ENCODE peak calls at places on chromosomes 11 and 22, in four cellular contexts. F is HCT116, R is HepG2, O is GM12878. E is an unnamed sample.

GRCh38 chr22:29879738-29880137 is 3.2 kb upstream of the MTMR3 start:
- DNase-seq in F (peak; percentile 10), R (no peak), O (no peak), E (no peak)

GRCh38 chr11:126127898-126128297 is 65.2 kb upstream of the CDON start:
- DNase-seq in F (no peak), R (no peak), O (no peak), E (no peak)

GRCh38 chr11:110971110-110971509 is 258.9 kb upstream of the ARHGAP20 start:
- DNase-seq in F (no peak), R (no peak), O (no peak), E (no peak)

GRCh38 chr11:72222106-72222891 is 2.3 kb upstream of the INPPL1 start:
- DNase-seq in F (no peak), R (no peak), O (no peak), E (peak; percentile 81)

GRCh38 chr11:122746050-122746478 is 90.5 kb downstream of the UBASH3B start:
- DNase-seq in F (no peak), R (no peak), O (peak; percentile 87), E (no peak)

GRCh38 chr11:72793081-72793451 is 781 bp downstream of the STARD10 start:
- DNase-seq in F (no peak), R (no peak), O (no peak), E (no peak)

GRCh38 chr22:37358917-37359316 is 68.4 kb downstream of the ELFN2 start:
- DNase-seq in F (no peak), R (no peak), O (no peak), E (no peak)

GRCh38 chr22:22921575-22921974 is 34.0 kb downstream of the IGLL5 start:
- DNase-seq in F (no peak), R (no peak), O (no peak), E (no peak)

GRCh38 chr11:43833657-43834073 is 47.0 kb upstream of the ALKBH3 start:
- DNase-seq in F (no peak), R (peak; percentile 33), O (no peak), E (no peak)

GRCh38 chr11:86192858-86193257 is 51.7 kb upstream of the EED start:
- DNase-seq in F (no peak), R (no peak), O (no peak), E (no peak)

GRCh38 chr11:62501432-62501891 is 45.1 kb downstream of the AHNAK start:
- DNase-seq in F (no peak), R (peak; percentile 72), O (no peak), E (no peak)

GRCh38 chr22:39351689-39352214 is 2.0 kb downstream of the SYNGR1 start:
- DNase-seq in F (no peak), R (no peak), O (peak; percentile 25), E (no peak)

GRCh38 chr11:10898763-10899541 is 41.1 kb upstream of the ZBED5 start:
- DNase-seq in F (no peak), R (no peak), O (no peak), E (no peak)

GRCh38 chr11:94732617-94733292 is 35.4 kb upstream of the AMOTL1 start:
- DNase-seq in F (no peak), R (no peak), O (no peak), E (no peak)

GRCh38 chr11:64560941-64561340 is 30.1 kb upstream of the SLC22A12 start:
- DNase-seq in F (no peak), R (no peak), O (no peak), E (no peak)

GRCh38 chr11:63889344-63889743 is 27.6 kb downstream of the RCOR2 start:
- DNase-seq in F (no peak), R (no peak), O (no peak), E (no peak)

GRCh38 chr11:102171101-102171500 is 60.9 kb downstream of the YAP1 start:
- DNase-seq in F (no peak), R (no peak), O (no peak), E (no peak)

GRCh38 chr11:93524868-93525267 is 18.3 kb downstream of the SMCO4 start:
- DNase-seq in F (no peak), R (no peak), O (no peak), E (no peak)

GRCh38 chr11:119474682-119475596 is 52.0 kb upstream of the THY1 start:
- DNase-seq in F (no peak), R (peak; percentile 56), O (no peak), E (peak; percentile 63)

GRCh38 chr22:23826510-23827350 is 12.1 kb downstream of the DERL3 start:
- DNase-seq in F (no peak), R (no peak), O (no peak), E (no peak)

GRCh38 chr22:27842236-27842993 is 40.9 kb upstream of the MN1 start:
- DNase-seq in F (no peak), R (no peak), O (no peak), E (no peak)

GRCh38 chr11:117468888-117469287 is 141.2 kb downstream of the CEP164 start:
- DNase-seq in F (no peak), R (no peak), O (no peak), E (no peak)

GRCh38 chr22:46625113-46625842 is 5.1 kb downstream of the GRAMD4 start:
- DNase-seq in F (no peak), R (no peak), O (no peak), E (no peak)

GRCh38 chr11:66016793-66017177 is 5.0 kb downstream of the CST6 start:
- DNase-seq in F (no peak), R (no peak), O (no peak), E (no peak)

GRCh38 chr22:42277988-42278776 is 7.7 kb upstream of the TCF20 start:
- DNase-seq in F (no peak), R (no peak), O (no peak), E (peak; percentile 36)

GRCh38 chr22:19984201-19984753 is 32.3 kb downstream of the ARVCF start:
- DNase-seq in F (peak; percentile 55), R (no peak), O (no peak), E (peak; percentile 31)

GRCh38 chr22:26718905-26719304 is 61.5 kb downstream of the MIAT start:
- DNase-seq in F (no peak), R (no peak), O (no peak), E (no peak)

GRCh38 chr11:94738746-94739145 is 29.4 kb upstream of the AMOTL1 start:
- DNase-seq in F (no peak), R (no peak), O (no peak), E (no peak)

DNA sequence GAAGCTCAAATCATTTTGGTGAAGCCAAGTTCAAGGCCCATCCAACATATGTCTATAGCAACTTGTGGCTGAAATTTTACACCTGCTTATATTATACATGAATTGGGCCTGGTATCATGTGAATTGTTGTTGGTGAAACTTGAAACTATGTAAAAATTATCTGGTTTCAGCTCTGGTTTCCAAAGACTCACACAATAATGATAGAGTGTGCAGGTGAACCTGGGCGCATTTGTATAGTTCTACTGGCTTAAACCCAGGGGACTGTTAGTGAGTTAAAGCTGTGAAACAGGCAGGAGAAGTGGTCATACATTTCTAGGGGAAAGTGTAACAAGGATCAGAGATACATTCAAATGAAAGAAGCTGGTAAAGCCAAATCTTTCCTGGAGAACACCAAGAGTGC is 627.3 kb downstream of the METTL15 start:
- DNase-seq in F (no peak), R (no peak), O (no peak), E (no peak)
- TF ChIP-seq JUND in F (no peak), R (no peak), O (no peak), E (no peak)

DNA sequence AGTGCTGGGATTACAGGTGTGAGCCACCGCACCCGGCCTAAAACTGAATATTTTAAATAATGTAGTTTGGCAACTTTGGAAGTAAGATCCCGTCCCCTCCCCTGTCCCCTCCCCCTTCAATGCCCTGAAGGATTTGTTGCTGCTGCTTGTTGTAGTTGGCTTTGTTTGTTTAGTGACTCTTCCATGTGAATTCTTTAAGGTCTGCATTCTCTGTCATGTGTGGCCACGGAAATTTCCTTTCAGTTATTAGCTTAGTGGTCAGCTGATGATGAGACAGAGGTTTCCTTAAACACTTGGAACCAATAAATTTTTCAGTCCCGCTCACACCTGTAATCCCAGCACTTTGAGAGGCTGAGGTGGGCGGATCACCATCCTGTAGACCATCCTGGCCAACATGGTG is 109.9 kb downstream of the MPPED1 start:
- DNase-seq in F (no peak), R (no peak), O (no peak), E (peak; percentile 47)
- TF ChIP-seq JUND in F (no peak), R (no peak), O (no peak), E (no peak)

GRCh38 chr11:20360650-20361049 is 2.9 kb upstream of the HTATIP2 start:
- DNase-seq in F (no peak), R (peak; percentile 53), O (peak; percentile 21), E (peak; percentile 58)

GRCh38 chr11:20362481-20362880 is 1.0 kb upstream of the HTATIP2 start:
- DNase-seq in F (no peak), R (no peak), O (no peak), E (no peak)

GRCh38 chr11:20363149-20363499 is 390 bp upstream of the HTATIP2 start:
- DNase-seq in F (no peak), R (no peak), O (no peak), E (no peak)

GRCh38 chr11:20364412-20364792 is 888 bp downstream of the HTATIP2 start:
- DNase-seq in F (no peak), R (no peak), O (no peak), E (no peak)

DNA sequence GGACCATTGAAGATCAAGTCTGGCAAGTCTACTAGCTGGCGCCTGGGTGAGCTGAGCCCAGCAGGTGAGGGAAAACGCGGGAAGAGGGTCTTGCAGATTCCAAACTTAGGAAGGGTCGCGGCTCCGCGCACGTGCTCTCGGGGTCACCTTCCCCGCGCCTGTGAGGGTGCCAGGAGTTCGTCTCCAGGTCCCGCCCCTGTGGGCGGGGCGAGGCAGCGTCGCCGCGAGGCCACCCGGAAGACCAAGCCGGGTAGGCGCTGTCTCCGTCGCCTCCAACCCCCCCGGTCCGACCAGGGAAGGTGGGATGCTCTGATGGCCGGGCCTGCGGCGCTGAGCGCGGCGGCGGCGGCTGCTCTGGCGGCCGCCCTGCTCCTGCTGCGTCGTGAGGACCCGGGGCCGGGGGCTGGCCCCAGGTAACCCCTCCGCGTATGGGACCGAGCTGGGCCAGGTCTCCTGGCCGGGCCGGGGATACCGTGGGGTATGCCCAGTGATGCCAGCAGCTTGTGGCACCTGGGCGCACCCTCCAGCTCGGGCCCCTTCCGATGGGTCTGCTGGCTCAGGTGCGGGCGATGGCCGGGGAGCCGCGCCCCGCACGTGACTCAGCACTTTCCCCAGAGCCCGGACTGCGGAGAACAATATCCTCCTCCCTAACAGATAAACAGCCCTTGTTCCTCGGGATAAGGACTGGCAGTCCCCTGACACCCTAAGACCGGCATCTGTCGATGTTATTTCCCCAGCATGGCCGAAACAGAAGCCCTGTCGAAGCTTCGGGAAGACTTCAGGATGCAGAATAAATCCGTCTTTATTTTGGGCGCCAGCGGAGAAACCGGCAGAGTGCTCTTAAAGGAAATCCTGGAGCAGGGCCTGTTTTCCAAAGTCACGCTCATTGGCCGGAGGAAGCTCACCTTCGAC is at the start of gene HTATIP2:
- DNase-seq in F (no peak), R (no peak), O (no peak), E (peak; percentile 82)
- TF ChIP-seq JUND in F (no peak), R (no peak), O (no peak), E (no peak)

DNA sequence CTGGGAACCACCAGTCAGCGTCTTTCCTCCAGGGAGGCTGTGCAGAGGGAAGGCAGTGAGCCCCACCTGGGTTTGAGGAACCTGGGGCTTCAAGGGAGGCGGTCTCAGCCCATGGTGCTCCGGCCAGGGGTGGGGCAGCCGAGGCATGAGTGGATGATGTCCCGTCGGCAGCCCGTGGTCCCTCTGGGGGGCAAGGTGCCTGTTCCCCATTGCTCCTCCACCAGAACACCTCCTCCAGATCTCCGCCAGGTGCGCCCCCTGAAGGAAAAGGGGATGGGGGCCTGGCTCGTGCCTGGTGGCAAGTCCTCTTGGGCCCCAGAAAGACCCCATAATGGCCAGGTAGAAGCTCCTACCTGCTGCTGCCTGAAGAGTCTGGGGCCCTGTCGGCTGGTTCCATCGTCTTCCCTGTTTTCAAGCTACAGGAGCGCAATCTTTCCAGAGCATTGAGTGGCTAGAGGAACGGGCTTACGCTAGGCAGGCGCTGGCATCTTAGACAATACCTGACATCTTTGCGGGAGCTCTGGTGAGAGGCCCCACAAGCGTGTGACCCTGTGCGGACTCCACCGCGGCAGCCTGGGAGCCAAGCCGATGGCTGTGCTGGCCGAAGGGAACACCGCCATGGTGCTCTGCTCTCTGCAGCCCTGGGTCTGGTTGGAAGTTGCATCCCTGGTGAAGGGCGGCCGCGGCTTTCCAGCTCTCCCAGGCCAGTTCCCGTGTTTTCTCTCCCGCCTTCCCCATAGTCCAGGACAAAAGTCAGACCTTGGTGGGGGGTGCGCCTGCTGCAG is 94.3 kb downstream of the KCNQ1 start:
- DNase-seq in F (no peak), R (no peak), O (no peak), E (no peak)
- TF ChIP-seq JUND in F (no peak), R (no peak), O (no peak), E (no peak)

E was measured in T47D.